ENCODE peak calls at places on chromosomes 3 and 15, in four cellular contexts. One of them, this sample, is unnamed.

GRCh38 chr3:142087676-142088075 is 61.7 kb downstream of the TFDP2 start:
- DNase-seq in GM12878: no peak
- DNase-seq in A549: no peak
- DNase-seq in stomach: no peak
- DNase-seq in this sample: no peak

GRCh38 chr3:46986055-46986730 is 6.7 kb downstream of the NBEAL2 start:
- DNase-seq in GM12878: no peak
- DNase-seq in A549: no peak
- DNase-seq in stomach: no peak
- DNase-seq in this sample: no peak

GRCh38 chr15:101242160-101242998 is 9.5 kb downstream of the CHSY1 start:
- DNase-seq in GM12878: peak
- DNase-seq in A549: no peak
- DNase-seq in stomach: no peak
- DNase-seq in this sample: no peak

GRCh38 chr15:89591834-89592233 is 16.6 kb downstream of the TICRR start:
- DNase-seq in GM12878: no peak
- DNase-seq in A549: no peak
- DNase-seq in stomach: no peak
- DNase-seq in this sample: no peak

GRCh38 chr3:182083112-182083511 is 371.4 kb downstream of the SOX2 start:
- DNase-seq in GM12878: no peak
- DNase-seq in A549: peak
- DNase-seq in stomach: no peak
- DNase-seq in this sample: no peak

GRCh38 chr3:71005797-71006321 is 577.7 kb downstream of the FOXP1 start:
- DNase-seq in GM12878: no peak
- DNase-seq in A549: no peak
- DNase-seq in stomach: no peak
- DNase-seq in this sample: no peak

GRCh38 chr3:185366913-185367312 is 4.0 kb downstream of the MAP3K13 start:
- DNase-seq in GM12878: no peak
- DNase-seq in A549: no peak
- DNase-seq in stomach: no peak
- DNase-seq in this sample: no peak

GRCh38 chr15:38325290-38325990 is 72.8 kb downstream of the SPRED1 start:
- DNase-seq in GM12878: no peak
- DNase-seq in A549: no peak
- DNase-seq in stomach: no peak
- DNase-seq in this sample: peak

GRCh38 chr3:117885046-117885445 is 1149.6 kb downstream of the IGSF11 start:
- DNase-seq in GM12878: no peak
- DNase-seq in A549: no peak
- DNase-seq in stomach: no peak
- DNase-seq in this sample: no peak

GRCh38 chr3:127646501-127647046 is 17.6 kb downstream of the PODXL2 start:
- DNase-seq in GM12878: no peak
- DNase-seq in A549: no peak
- DNase-seq in stomach: no peak
- DNase-seq in this sample: no peak

GRCh38 chr15:64067564-64068030 is 21.3 kb upstream of the DAPK2 start:
- DNase-seq in GM12878: peak
- DNase-seq in A549: peak
- DNase-seq in stomach: peak
- DNase-seq in this sample: peak

GRCh38 chr3:57252404-57252803 is 24.9 kb downstream of the APPL1 start:
- DNase-seq in GM12878: no peak
- DNase-seq in A549: no peak
- DNase-seq in stomach: no peak
- DNase-seq in this sample: no peak

GRCh38 chr3:163541629-163542028 is 1536.7 kb downstream of the SI start:
- DNase-seq in GM12878: no peak
- DNase-seq in A549: no peak
- DNase-seq in stomach: no peak
- DNase-seq in this sample: no peak

GRCh38 chr15:101651753-101652097 is 456 bp downstream of the TM2D3 start:
- DNase-seq in GM12878: no peak
- DNase-seq in A549: no peak
- DNase-seq in stomach: no peak
- DNase-seq in this sample: no peak

GRCh38 chr3:158205994-158206393 is 96.1 kb downstream of the RSRC1 start:
- DNase-seq in GM12878: peak
- DNase-seq in A549: no peak
- DNase-seq in stomach: no peak
- DNase-seq in this sample: no peak

GRCh38 chr15:58698887-58699641 is 50.4 kb downstream of the ADAM10 start:
- DNase-seq in GM12878: no peak
- DNase-seq in A549: no peak
- DNase-seq in stomach: no peak
- DNase-seq in this sample: no peak

GRCh38 chr3:9179826-9180763 is 69.4 kb downstream of the SRGAP3 start:
- DNase-seq in GM12878: peak
- DNase-seq in A549: no peak
- DNase-seq in stomach: no peak
- DNase-seq in this sample: no peak

GRCh38 chr3:176914764-176915163 is 282.5 kb downstream of the TBL1XR1 start:
- DNase-seq in GM12878: no peak
- DNase-seq in A549: no peak
- DNase-seq in stomach: no peak
- DNase-seq in this sample: no peak

GRCh38 chr15:96327155-96327741 is 3.3 kb upstream of the NR2F2 start:
- DNase-seq in GM12878: peak
- DNase-seq in A549: peak
- DNase-seq in stomach: no peak
- DNase-seq in this sample: peak

GRCh38 chr15:34436956-34437442 is 609 bp downstream of the GOLGA8A start:
- DNase-seq in GM12878: no peak
- DNase-seq in A549: no peak
- DNase-seq in stomach: peak
- DNase-seq in this sample: peak

GRCh38 chr15:41085029-41085428 is 31.1 kb downstream of the INO80 start:
- DNase-seq in GM12878: no peak
- DNase-seq in A549: no peak
- DNase-seq in stomach: no peak
- DNase-seq in this sample: no peak

GRCh38 chr15:83248151-83248851 is 36.2 kb downstream of the BNC1 start:
- DNase-seq in GM12878: peak
- DNase-seq in A549: peak
- DNase-seq in stomach: no peak
- DNase-seq in this sample: peak

GRCh38 chr3:113532698-113533533 is 561 bp downstream of the SIDT1 start:
- DNase-seq in GM12878: no peak
- DNase-seq in A549: peak
- DNase-seq in stomach: peak
- DNase-seq in this sample: peak

GRCh38 chr3:195250473-195251251 is 20.3 kb downstream of the XXYLT1 start:
- DNase-seq in GM12878: no peak
- DNase-seq in A549: no peak
- DNase-seq in stomach: no peak
- DNase-seq in this sample: peak

GRCh38 chr3:45214061-45214680 is 11.9 kb downstream of the TMEM158 start:
- DNase-seq in GM12878: no peak
- DNase-seq in A549: no peak
- DNase-seq in stomach: no peak
- DNase-seq in this sample: no peak

GRCh38 chr3:135093121-135093520 is 298.1 kb downstream of the EPHB1 start:
- DNase-seq in GM12878: no peak
- DNase-seq in A549: no peak
- DNase-seq in stomach: no peak
- DNase-seq in this sample: no peak

GRCh38 chr3:61807865-61808276 is 246.5 kb downstream of the PTPRG start:
- DNase-seq in GM12878: no peak
- DNase-seq in A549: no peak
- DNase-seq in stomach: peak
- DNase-seq in this sample: no peak

GRCh38 chr3:184380210-184380626 is 364 bp downstream of the CHRD start:
- DNase-seq in GM12878: no peak
- DNase-seq in A549: no peak
- DNase-seq in stomach: peak
- DNase-seq in this sample: no peak

GRCh38 chr15:61383421-61383820 is 154.3 kb upstream of the RORA start:
- DNase-seq in GM12878: no peak
- DNase-seq in A549: no peak
- DNase-seq in stomach: no peak
- DNase-seq in this sample: no peak

GRCh38 chr3:105938101-105938500 is 69.3 kb upstream of the CBLB start:
- DNase-seq in GM12878: no peak
- DNase-seq in A549: no peak
- DNase-seq in stomach: no peak
- DNase-seq in this sample: no peak
- TF ChIP-seq POLR2A in GM12878: no peak
- TF ChIP-seq POLR2A in A549: no peak
- TF ChIP-seq POLR2A in stomach: no peak
- TF ChIP-seq POLR2A in this sample: no peak

GRCh38 chr15:39661776-39662175 is 80.9 kb downstream of the THBS1 start:
- DNase-seq in GM12878: no peak
- DNase-seq in A549: no peak
- DNase-seq in stomach: no peak
- DNase-seq in this sample: no peak

GRCh38 chr15:39654308-39654707 is 73.4 kb downstream of the THBS1 start:
- DNase-seq in GM12878: no peak
- DNase-seq in A549: no peak
- DNase-seq in stomach: no peak
- DNase-seq in this sample: no peak

GRCh38 chr15:39657714-39658113 is 76.8 kb downstream of the THBS1 start:
- DNase-seq in GM12878: no peak
- DNase-seq in A549: no peak
- DNase-seq in stomach: no peak
- DNase-seq in this sample: no peak

GRCh38 chr15:39658740-39659139 is 77.9 kb downstream of the THBS1 start:
- DNase-seq in GM12878: no peak
- DNase-seq in A549: no peak
- DNase-seq in stomach: no peak
- DNase-seq in this sample: no peak

GRCh38 chr15:39657181-39657580 is 76.3 kb downstream of the THBS1 start:
- DNase-seq in GM12878: no peak
- DNase-seq in A549: no peak
- DNase-seq in stomach: no peak
- DNase-seq in this sample: no peak
- TF ChIP-seq POLR2A in GM12878: no peak
- TF ChIP-seq POLR2A in A549: no peak
- TF ChIP-seq POLR2A in stomach: no peak
- TF ChIP-seq POLR2A in this sample: no peak

DNA sequence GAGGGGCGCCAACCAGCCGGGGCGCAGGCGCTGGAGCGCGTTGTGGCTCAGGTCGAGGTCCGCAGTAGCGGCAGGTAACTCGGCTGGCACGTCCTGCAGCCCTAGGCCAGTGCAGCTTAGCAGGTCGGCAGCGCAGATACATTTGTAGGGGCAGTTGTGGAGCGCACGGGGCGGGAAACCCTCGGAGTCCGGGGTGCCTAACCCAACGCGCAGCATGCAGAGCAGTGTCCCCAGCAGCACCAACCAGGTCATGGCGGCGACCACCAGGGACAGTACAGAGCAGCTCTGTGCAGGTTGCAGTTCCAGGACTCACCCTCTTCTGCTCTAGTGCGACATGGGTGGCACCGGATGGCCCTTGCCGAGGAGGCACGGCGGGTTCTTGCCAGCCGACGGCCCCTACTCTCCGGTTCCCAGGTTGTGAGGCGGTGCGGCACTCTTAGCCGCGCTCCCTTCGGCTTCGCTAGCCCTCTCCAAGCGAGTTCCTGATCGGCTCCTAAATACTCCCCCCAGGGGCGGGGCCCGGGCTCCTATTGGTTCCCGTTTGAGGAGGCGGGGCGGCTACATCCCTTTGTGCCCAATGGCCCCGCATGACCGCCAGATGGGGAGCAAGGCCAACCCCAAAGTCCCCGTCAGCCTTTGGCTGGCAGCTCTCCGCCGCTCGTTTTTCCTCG is at the start of gene AMIGO3:
- DNase-seq in GM12878: peak
- DNase-seq in A549: peak
- DNase-seq in stomach: peak
- DNase-seq in this sample: peak
- TF ChIP-seq POLR2A in GM12878: peak
- TF ChIP-seq POLR2A in A549: peak
- TF ChIP-seq POLR2A in stomach: peak
- TF ChIP-seq POLR2A in this sample: peak

GRCh38 chr3:152268501-152269422 is at the start of gene MBNL1:
- DNase-seq in GM12878: no peak
- DNase-seq in A549: peak
- DNase-seq in stomach: peak
- DNase-seq in this sample: peak
- TF ChIP-seq POLR2A in GM12878: peak
- TF ChIP-seq POLR2A in A549: peak
- TF ChIP-seq POLR2A in stomach: peak
- TF ChIP-seq POLR2A in this sample: peak

GRCh38 chr3:87088366-87088983 is 97.5 kb upstream of the VGLL3 start:
- DNase-seq in GM12878: no peak
- DNase-seq in A549: no peak
- DNase-seq in stomach: no peak
- DNase-seq in this sample: peak

GRCh38 chr3:87084868-87085267 is 93.9 kb upstream of the VGLL3 start:
- DNase-seq in GM12878: no peak
- DNase-seq in A549: no peak
- DNase-seq in stomach: no peak
- DNase-seq in this sample: no peak

DNA sequence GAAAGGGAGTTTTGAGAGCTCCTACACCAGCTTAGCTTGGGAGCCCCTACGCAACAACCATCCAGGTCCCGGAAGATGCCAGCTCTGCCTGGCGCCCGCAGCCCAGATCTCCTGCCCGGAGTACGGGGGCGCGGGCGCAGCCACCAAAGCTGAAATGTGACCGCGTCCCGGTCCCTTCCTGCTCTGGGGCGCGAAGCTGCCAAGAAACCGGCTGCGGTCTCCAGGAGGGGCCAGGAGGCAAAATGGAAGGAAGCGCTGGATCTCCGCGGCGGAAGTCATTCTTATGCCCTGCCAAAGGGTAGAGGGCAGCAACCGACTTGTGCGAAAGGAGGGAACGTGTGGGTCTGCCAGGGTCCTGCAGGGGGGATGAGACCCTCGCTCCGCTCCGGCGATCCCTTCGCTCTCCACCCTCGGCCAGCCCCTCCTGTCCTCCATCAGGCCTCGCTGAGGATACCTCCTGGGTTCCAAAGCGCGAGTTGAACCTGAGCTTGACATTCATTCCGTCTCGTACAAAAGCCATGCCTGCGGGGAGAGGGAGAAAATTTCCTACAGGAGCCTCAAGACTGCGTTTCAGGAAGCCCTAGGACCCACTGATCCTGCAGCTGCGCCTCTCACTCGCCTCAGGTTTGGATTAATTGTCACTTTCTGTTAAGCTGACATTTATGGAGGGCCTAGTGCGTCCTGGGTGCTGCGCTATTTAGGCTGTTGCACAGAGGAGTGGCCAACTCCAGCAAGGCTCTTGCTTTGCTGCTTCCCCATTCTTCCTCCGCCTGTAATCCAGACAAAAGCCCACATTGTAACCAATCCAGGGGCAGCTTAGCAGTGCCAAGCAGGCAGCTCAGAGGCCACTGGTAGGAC is 98.3 kb upstream of the VGLL3 start:
- DNase-seq in GM12878: no peak
- DNase-seq in A549: peak
- DNase-seq in stomach: peak
- DNase-seq in this sample: peak
- TF ChIP-seq POLR2A in GM12878: no peak
- TF ChIP-seq POLR2A in A549: peak
- TF ChIP-seq POLR2A in stomach: no peak
- TF ChIP-seq POLR2A in this sample: peak

GRCh38 chr15:43775411-43775965 is 1.3 kb downstream of the ELL3 start:
- DNase-seq in GM12878: no peak
- DNase-seq in A549: peak
- DNase-seq in stomach: peak
- DNase-seq in this sample: peak
- TF ChIP-seq POLR2A in GM12878: no peak
- TF ChIP-seq POLR2A in A549: no peak
- TF ChIP-seq POLR2A in stomach: no peak
- TF ChIP-seq POLR2A in this sample: no peak

This sample was measured in erythroblast.